ENCODE peak calls at places on chromosomes 2 and 18, in four cellular contexts. K is uterus, S is hepatocyte, N is A549. J is an unnamed sample.

GRCh38 chr2:167943877-167944276 is 303.5 kb downstream of the STK39 start:
- DNase-seq in K (no peak), N (no peak), S (no peak), J (no peak)

GRCh38 chr2:64731746-64732145 is 78.0 kb upstream of the SERTAD2 start:
- DNase-seq in K (no peak), S (no peak), N (no peak), J (no peak)

GRCh38 chr18:9719421-9719981 is 11.4 kb downstream of the RAB31 start:
- DNase-seq in S (no peak), K (peak), N (peak), J (peak)

GRCh38 chr2:197453914-197454398 is 604 bp downstream of the COQ10B start:
- DNase-seq in K (no peak), N (peak), S (no peak), J (no peak)

GRCh38 chr18:56983275-56983992 is 163.5 kb upstream of the BOD1L2 start:
- DNase-seq in S (no peak), N (no peak), K (no peak), J (no peak)

GRCh38 chr2:64606495-64607363 is 47.0 kb downstream of the SERTAD2 start:
- DNase-seq in N (no peak), K (peak), S (peak), J (peak)

GRCh38 chr2:149313512-149313972 is 16.8 kb upstream of the LYPD6 start:
- DNase-seq in N (peak), S (peak), K (no peak), J (peak)

GRCh38 chr2:71884303-71885042 is 263.2 kb downstream of the CYP26B1 start:
- DNase-seq in K (no peak), N (no peak), S (no peak), J (no peak)

GRCh38 chr2:230829293-230829692 is 35.4 kb upstream of the ITM2C start:
- DNase-seq in S (no peak), N (no peak), K (no peak), J (no peak)

GRCh38 chr2:230830428-230830827 is 34.3 kb upstream of the ITM2C start:
- DNase-seq in K (no peak), S (no peak), N (no peak), J (no peak)

GRCh38 chr2:230829959-230830358 is 34.8 kb upstream of the ITM2C start:
- DNase-seq in N (no peak), K (no peak), S (no peak), J (no peak)

GRCh38 chr2:230827774-230828271 is 36.9 kb upstream of the ITM2C start:
- DNase-seq in K (no peak), S (no peak), N (no peak), J (no peak)

DNA sequence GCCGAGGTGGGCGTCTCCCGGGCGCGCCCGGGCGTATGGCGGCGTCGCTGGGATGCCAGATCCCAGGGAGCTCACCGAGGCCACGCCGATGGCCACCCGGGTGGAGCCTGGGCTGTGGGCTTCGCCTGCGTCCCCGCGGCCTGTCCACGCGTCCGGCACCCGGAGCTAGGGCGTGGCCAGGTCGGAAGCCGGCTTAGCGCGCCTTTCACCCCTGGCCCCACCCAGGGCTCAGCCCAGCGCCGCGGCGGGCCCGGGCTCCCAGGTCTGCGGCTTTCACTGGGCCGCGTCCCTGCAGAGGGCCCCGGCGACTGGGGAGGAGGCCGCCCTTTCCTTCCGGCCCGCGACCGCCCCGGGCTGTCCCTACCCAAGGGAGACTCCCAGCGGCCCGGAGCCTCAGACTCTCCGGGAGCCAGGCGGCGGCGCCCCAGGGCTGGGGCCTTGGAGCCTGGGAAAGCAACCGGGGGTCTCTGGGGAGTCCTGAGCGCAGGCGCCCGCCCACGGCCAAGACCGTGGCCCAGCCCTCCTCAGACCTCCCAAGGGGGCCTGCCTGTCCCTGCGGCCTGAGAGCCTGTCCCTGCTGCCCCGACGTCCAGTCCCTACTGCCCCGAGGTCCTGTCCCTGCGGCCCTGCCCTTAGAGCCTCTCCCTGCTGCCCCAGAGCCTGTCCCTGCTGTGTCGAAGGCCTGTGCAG is 36.3 kb upstream of the ITM2C start:
- DNase-seq in S (no peak), K (no peak), N (no peak), J (peak)
- H3K4me3 ChIP-seq in S (no peak), K (no peak), N (no peak), J (no peak)

DNA sequence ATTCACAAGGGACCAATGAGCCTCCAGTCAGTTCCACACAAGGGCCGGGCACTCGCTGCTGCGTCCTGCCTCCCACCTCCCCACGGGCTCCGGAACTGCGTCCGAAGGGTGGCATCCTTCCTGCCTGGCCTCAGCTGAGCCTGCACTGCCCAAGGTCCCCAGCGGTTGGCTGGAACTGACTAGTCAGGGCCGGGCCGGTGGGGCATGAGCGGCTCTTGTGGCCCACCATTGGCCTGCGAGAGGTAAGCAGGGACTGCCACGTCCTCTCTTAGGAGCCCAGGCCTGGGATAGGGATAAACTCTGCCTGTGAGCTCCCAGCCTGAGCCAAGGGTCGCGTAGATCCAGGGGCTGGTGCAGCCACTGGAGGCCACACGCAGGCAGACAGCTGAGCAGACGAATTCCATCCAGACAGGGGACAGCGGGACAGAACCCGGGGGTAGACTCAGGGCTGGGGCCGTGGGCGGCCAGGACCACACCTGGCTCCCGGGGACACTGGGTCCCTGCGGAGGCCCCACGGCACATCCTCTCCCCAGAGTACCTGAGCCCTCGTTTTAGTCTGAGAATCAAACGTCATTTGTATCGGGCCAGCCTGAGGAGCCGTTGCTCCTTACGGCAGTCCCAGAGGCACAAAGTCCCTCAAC is 148.4 kb downstream of the ZNF516 start:
- DNase-seq in K (no peak), S (no peak), N (no peak), J (no peak)
- H3K4me3 ChIP-seq in K (no peak), S (no peak), N (no peak), J (no peak)

DNA sequence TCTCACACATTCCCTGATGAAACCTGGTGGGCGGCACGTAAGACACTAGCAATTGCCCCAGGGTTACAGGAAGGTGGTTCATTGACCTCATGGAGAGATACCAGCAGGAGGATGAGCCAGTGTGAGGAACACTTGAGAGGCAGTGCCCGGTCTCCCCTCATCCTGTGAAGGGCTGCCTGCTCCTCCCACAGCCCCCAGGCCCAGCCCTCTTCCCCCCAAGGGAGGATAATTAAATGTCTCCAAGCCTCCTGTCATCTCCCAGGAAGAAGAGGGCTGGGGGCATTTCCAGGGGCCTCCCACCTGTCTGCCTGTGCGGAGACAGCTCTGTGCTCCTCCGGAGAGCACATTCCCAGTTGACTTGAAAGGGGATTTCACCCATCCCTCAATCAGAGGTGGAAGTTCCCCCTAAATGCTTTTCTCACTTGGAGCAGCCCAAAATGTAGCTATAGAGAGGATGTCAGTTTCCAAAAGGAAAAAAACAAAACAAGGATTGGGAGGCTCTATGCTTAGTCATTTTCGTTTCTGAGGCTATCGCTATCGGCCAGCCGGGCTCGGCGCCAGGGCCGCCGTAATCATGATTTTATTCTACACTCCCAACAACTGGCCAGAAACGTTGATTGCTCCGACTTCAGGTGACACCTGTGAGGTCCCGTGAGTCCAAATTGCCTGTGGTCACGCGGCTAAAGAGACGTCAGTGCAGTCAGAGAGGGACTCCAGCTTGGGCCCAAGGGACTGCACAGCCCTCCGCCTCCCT is 7.1 kb downstream of the KCNF1 start:
- DNase-seq in S (no peak), K (no peak), N (no peak), J (no peak)
- H3K4me3 ChIP-seq in S (no peak), K (no peak), N (no peak), J (no peak)

GRCh38 chr2:36889782-36890181 is 76.6 kb downstream of the STRN start:
- DNase-seq in N (peak), S (peak), K (no peak), J (peak)
- H3K4me3 ChIP-seq in N (peak), S (no peak), K (no peak), J (no peak)

GRCh38 chr2:169072163-169072925 is 3.0 kb downstream of the DHRS9 start:
- DNase-seq in S (no peak), N (no peak), K (no peak), J (no peak)
- H3K4me3 ChIP-seq in S (no peak), N (no peak), K (no peak), J (no peak)

GRCh38 chr2:121074322-121074932 is 210.6 kb downstream of the TFCP2L1 start:
- DNase-seq in N (no peak), S (no peak), K (no peak), J (peak)

GRCh38 chr2:121073320-121074210 is 211.4 kb downstream of the TFCP2L1 start:
- DNase-seq in S (no peak), K (no peak), N (no peak), J (no peak)

GRCh38 chr2:121071058-121071504 is 213.9 kb downstream of the TFCP2L1 start:
- DNase-seq in K (peak), N (peak), S (peak), J (peak)

GRCh38 chr2:121075006-121075545 is 209.9 kb downstream of the TFCP2L1 start:
- DNase-seq in S (peak), K (peak), N (peak), J (peak)

GRCh38 chr2:121072784-121073183 is 212.2 kb downstream of the TFCP2L1 start:
- DNase-seq in S (no peak), N (no peak), K (no peak), J (no peak)
- H3K4me3 ChIP-seq in S (no peak), N (no peak), K (no peak), J (no peak)

GRCh38 chr2:236915726-236916125 is 170.0 kb upstream of the COPS8 start:
- DNase-seq in N (no peak), S (no peak), K (no peak), J (no peak)

GRCh38 chr2:236909802-236910201 is 175.9 kb upstream of the COPS8 start:
- DNase-seq in K (no peak), S (no peak), N (no peak), J (no peak)

GRCh38 chr2:236916181-236916580 is 169.5 kb upstream of the COPS8 start:
- DNase-seq in K (no peak), S (no peak), N (no peak), J (no peak)

GRCh38 chr2:236910966-236911495 is 174.7 kb upstream of the COPS8 start:
- DNase-seq in S (peak), K (no peak), N (no peak), J (no peak)

GRCh38 chr2:236912316-236913153 is 173.2 kb upstream of the COPS8 start:
- DNase-seq in S (no peak), K (no peak), N (no peak), J (no peak)
- H3K4me3 ChIP-seq in S (no peak), K (no peak), N (no peak), J (no peak)

DNA sequence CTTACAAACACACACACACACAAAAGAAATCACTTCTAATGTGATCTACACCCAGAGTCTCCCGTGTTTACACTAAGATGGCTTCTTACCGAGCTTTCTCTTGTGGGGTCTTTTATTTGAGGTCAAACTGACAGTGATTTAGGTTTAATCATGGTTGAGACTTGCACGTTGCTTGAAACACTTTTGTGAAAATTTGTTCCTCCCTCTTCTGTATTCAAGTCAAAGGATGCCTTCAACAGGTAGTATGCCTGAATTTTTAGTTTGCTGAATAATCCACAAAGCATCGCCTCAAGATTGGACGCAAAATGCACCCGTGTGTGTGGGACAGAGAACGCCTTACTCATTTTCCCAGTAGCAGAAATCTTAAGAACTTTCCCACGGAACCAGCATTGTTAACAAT is 4.0 kb upstream of the ZNF516 start:
- DNase-seq in N (no peak), K (no peak), S (no peak), J (no peak)
- H3K4me3 ChIP-seq in N (no peak), K (no peak), S (no peak), J (no peak)

J was measured in cardiac muscle cell.